ENCODE peak calls at places on chromosomes 7 and 10, in seven cellular contexts. One of them, this sample, is unnamed.

GRCh38 chr10:80157561-80157960 is 25.0 kb downstream of the PLAC9 start:
- DNase-seq in HCT116: no peak
- DNase-seq in GM12878: no peak
- DNase-seq in SK-N-SH: no peak
- DNase-seq in H1: no peak
- DNase-seq in K562: no peak
- DNase-seq in HepG2: no peak
- DNase-seq in this sample: no peak

GRCh38 chr10:132714906-132715790 is 70.8 kb downstream of the NKX6-2 start:
- DNase-seq in HCT116: no peak
- DNase-seq in GM12878: no peak
- DNase-seq in SK-N-SH: no peak
- DNase-seq in H1: no peak
- DNase-seq in K562: no peak
- DNase-seq in HepG2: no peak
- DNase-seq in this sample: no peak

GRCh38 chr10:46536171-46536570 is 20.3 kb downstream of the GPRIN2 start:
- DNase-seq in HCT116: no peak
- DNase-seq in GM12878: no peak
- DNase-seq in SK-N-SH: no peak
- DNase-seq in H1: no peak
- DNase-seq in K562: no peak
- DNase-seq in HepG2: no peak
- DNase-seq in this sample: no peak

GRCh38 chr7:94656925-94657731 is 1.2 kb upstream of the SGCE start:
- DNase-seq in HCT116: peak; percentile 16
- DNase-seq in GM12878: no peak
- DNase-seq in SK-N-SH: no peak
- DNase-seq in H1: peak; percentile 51
- DNase-seq in K562: no peak
- DNase-seq in HepG2: no peak
- DNase-seq in this sample: peak; percentile 66

GRCh38 chr10:6185039-6185716 is 17.6 kb upstream of the PFKFB3 start:
- DNase-seq in HCT116: no peak
- DNase-seq in GM12878: no peak
- DNase-seq in SK-N-SH: peak; percentile 5
- DNase-seq in H1: no peak
- DNase-seq in K562: no peak
- DNase-seq in HepG2: no peak
- DNase-seq in this sample: no peak

GRCh38 chr7:6529643-6530042 is 21.6 kb downstream of the GRID2IP start:
- DNase-seq in HCT116: no peak
- DNase-seq in GM12878: no peak
- DNase-seq in SK-N-SH: no peak
- DNase-seq in H1: no peak
- DNase-seq in K562: no peak
- DNase-seq in HepG2: peak; percentile 15
- DNase-seq in this sample: no peak

GRCh38 chr7:129144095-129144833 is at the start of gene TSPAN33:
- DNase-seq in HCT116: peak; percentile 42
- DNase-seq in GM12878: no peak
- DNase-seq in SK-N-SH: peak; percentile 99
- DNase-seq in H1: peak; percentile 88
- DNase-seq in K562: peak; percentile 91
- DNase-seq in HepG2: peak; percentile 66
- DNase-seq in this sample: peak; percentile 79

GRCh38 chr10:95661818-95662217 is 5.3 kb upstream of the ALDH18A1 start:
- DNase-seq in HCT116: no peak
- DNase-seq in GM12878: no peak
- DNase-seq in SK-N-SH: no peak
- DNase-seq in H1: no peak
- DNase-seq in K562: no peak
- DNase-seq in HepG2: peak; percentile 75
- DNase-seq in this sample: no peak

GRCh38 chr7:27254625-27255024 is 12.0 kb downstream of the EVX1 start:
- DNase-seq in HCT116: no peak
- DNase-seq in GM12878: no peak
- DNase-seq in SK-N-SH: peak; percentile 12
- DNase-seq in H1: no peak
- DNase-seq in K562: no peak
- DNase-seq in HepG2: no peak
- DNase-seq in this sample: no peak

GRCh38 chr10:88456730-88457129 is 126.4 kb downstream of the RNLS start:
- DNase-seq in HCT116: no peak
- DNase-seq in GM12878: no peak
- DNase-seq in SK-N-SH: no peak
- DNase-seq in H1: no peak
- DNase-seq in K562: no peak
- DNase-seq in HepG2: no peak
- DNase-seq in this sample: no peak

GRCh38 chr7:151503902-151504714 is 15.6 kb downstream of the RHEB start:
- DNase-seq in HCT116: no peak
- DNase-seq in GM12878: no peak
- DNase-seq in SK-N-SH: no peak
- DNase-seq in H1: no peak
- DNase-seq in K562: no peak
- DNase-seq in HepG2: peak; percentile 85
- DNase-seq in this sample: no peak

GRCh38 chr10:102395677-102396197 is at the start of gene NFKB2:
- DNase-seq in HCT116: no peak
- DNase-seq in GM12878: no peak
- DNase-seq in SK-N-SH: peak; percentile 42
- DNase-seq in H1: no peak
- DNase-seq in K562: no peak
- DNase-seq in HepG2: no peak
- DNase-seq in this sample: no peak

GRCh38 chr10:133214468-133215410 is 15.3 kb upstream of the UTF1 start:
- DNase-seq in HCT116: no peak
- DNase-seq in GM12878: no peak
- DNase-seq in SK-N-SH: no peak
- DNase-seq in H1: no peak
- DNase-seq in K562: peak; percentile 23
- DNase-seq in HepG2: no peak
- DNase-seq in this sample: no peak

GRCh38 chr7:30702200-30702599 is 19.9 kb upstream of the CRHR2 start:
- DNase-seq in HCT116: no peak
- DNase-seq in GM12878: no peak
- DNase-seq in SK-N-SH: no peak
- DNase-seq in H1: no peak
- DNase-seq in K562: no peak
- DNase-seq in HepG2: no peak
- DNase-seq in this sample: no peak

GRCh38 chr10:344582-345200 is 209.4 kb downstream of the ZMYND11 start:
- DNase-seq in HCT116: no peak
- DNase-seq in GM12878: no peak
- DNase-seq in SK-N-SH: no peak
- DNase-seq in H1: no peak
- DNase-seq in K562: no peak
- DNase-seq in HepG2: no peak
- DNase-seq in this sample: no peak

GRCh38 chr10:114282526-114282925 is 43.5 kb downstream of the VWA2 start:
- DNase-seq in HCT116: no peak
- DNase-seq in GM12878: no peak
- DNase-seq in SK-N-SH: no peak
- DNase-seq in H1: no peak
- DNase-seq in K562: no peak
- DNase-seq in HepG2: no peak
- DNase-seq in this sample: no peak

GRCh38 chr7:16034353-16034752 is 347.9 kb upstream of the MEOX2 start:
- DNase-seq in HCT116: no peak
- DNase-seq in GM12878: no peak
- DNase-seq in SK-N-SH: no peak
- DNase-seq in H1: no peak
- DNase-seq in K562: no peak
- DNase-seq in HepG2: no peak
- DNase-seq in this sample: no peak

GRCh38 chr7:123057926-123058325 is 62.4 kb upstream of the TAS2R16 start:
- DNase-seq in HCT116: no peak
- DNase-seq in GM12878: no peak
- DNase-seq in SK-N-SH: no peak
- DNase-seq in H1: no peak
- DNase-seq in K562: no peak
- DNase-seq in HepG2: no peak
- DNase-seq in this sample: no peak

GRCh38 chr7:69018200-69018599 is 580.1 kb upstream of the AUTS2 start:
- DNase-seq in HCT116: no peak
- DNase-seq in GM12878: no peak
- DNase-seq in SK-N-SH: no peak
- DNase-seq in H1: peak; percentile 66
- DNase-seq in K562: no peak
- DNase-seq in HepG2: no peak
- DNase-seq in this sample: no peak

GRCh38 chr7:6026011-6026819 is 5.0 kb upstream of the ANKRD61 start:
- DNase-seq in HCT116: no peak
- DNase-seq in GM12878: peak; percentile 23
- DNase-seq in SK-N-SH: peak; percentile 73
- DNase-seq in H1: peak; percentile 75
- DNase-seq in K562: peak; percentile 55
- DNase-seq in HepG2: peak; percentile 64
- DNase-seq in this sample: peak; percentile 52

DNA sequence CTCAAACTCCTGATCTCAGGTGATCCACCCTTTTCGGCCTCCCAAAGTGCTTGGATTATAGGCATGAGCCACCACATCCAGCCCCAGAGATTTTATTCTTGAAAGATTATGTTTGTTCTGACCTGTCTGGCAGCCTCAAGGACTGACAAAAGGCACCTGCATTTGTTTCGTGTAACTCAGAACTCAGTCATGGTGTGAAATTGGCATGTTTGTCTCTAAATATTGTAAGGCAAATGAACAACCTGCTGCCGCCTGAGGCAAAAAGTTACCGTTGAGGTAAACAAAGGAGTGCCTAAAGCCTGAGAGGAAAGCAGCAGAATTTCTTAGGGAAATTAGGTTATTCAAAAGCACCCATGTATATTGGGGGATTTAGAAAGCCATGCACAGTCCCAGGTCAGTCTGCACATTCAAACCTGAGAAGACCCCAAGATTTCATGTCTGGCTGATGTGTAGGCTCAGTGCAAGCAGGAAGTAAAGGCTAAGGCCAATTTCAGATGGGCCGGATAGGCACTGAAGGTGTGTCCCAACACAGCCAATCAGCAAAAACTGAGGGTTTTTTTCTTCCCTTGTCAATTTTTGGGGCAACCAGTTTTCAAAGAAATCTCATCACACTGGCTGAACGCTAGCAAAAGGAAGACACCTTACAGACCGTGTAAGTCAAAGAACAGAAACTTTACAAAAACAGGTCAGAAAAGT is 33.3 kb upstream of the HHEX start:
- DNase-seq in HCT116: no peak
- DNase-seq in GM12878: no peak
- DNase-seq in SK-N-SH: no peak
- DNase-seq in H1: no peak
- DNase-seq in K562: no peak
- DNase-seq in HepG2: no peak
- DNase-seq in this sample: no peak
- TF ChIP-seq JUND in HCT116: no peak
- TF ChIP-seq JUND in GM12878: no peak
- TF ChIP-seq JUND in SK-N-SH: no peak
- TF ChIP-seq JUND in H1: no peak
- TF ChIP-seq JUND in K562: no peak
- TF ChIP-seq JUND in HepG2: no peak
- TF ChIP-seq JUND in this sample: no peak

GRCh38 chr10:76717141-76717540 is 920.5 kb downstream of the KCNMA1 start:
- DNase-seq in HCT116: no peak
- DNase-seq in GM12878: no peak
- DNase-seq in SK-N-SH: no peak
- DNase-seq in H1: no peak
- DNase-seq in K562: no peak
- DNase-seq in HepG2: no peak
- DNase-seq in this sample: no peak
- TF ChIP-seq JUND in HCT116: no peak
- TF ChIP-seq JUND in GM12878: no peak
- TF ChIP-seq JUND in SK-N-SH: no peak
- TF ChIP-seq JUND in H1: no peak
- TF ChIP-seq JUND in K562: no peak
- TF ChIP-seq JUND in HepG2: no peak
- TF ChIP-seq JUND in this sample: no peak

GRCh38 chr10:124842721-124843120 is 41.1 kb downstream of the ABRAXAS2 start:
- DNase-seq in HCT116: no peak
- DNase-seq in GM12878: no peak
- DNase-seq in SK-N-SH: no peak
- DNase-seq in H1: no peak
- DNase-seq in K562: no peak
- DNase-seq in HepG2: no peak
- DNase-seq in this sample: no peak

GRCh38 chr10:124837687-124838086 is 36.1 kb downstream of the ABRAXAS2 start:
- DNase-seq in HCT116: no peak
- DNase-seq in GM12878: no peak
- DNase-seq in SK-N-SH: peak; percentile 34
- DNase-seq in H1: no peak
- DNase-seq in K562: no peak
- DNase-seq in HepG2: no peak
- DNase-seq in this sample: no peak
- TF ChIP-seq JUND in HCT116: no peak
- TF ChIP-seq JUND in GM12878: no peak
- TF ChIP-seq JUND in SK-N-SH: no peak
- TF ChIP-seq JUND in H1: no peak
- TF ChIP-seq JUND in K562: no peak
- TF ChIP-seq JUND in HepG2: no peak
- TF ChIP-seq JUND in this sample: no peak

GRCh38 chr7:81846398-81846797 is 76.6 kb upstream of the HGF start:
- DNase-seq in HCT116: no peak
- DNase-seq in GM12878: peak; percentile 57
- DNase-seq in SK-N-SH: no peak
- DNase-seq in H1: no peak
- DNase-seq in K562: no peak
- DNase-seq in HepG2: no peak
- DNase-seq in this sample: no peak
- TF ChIP-seq JUND in HCT116: no peak
- TF ChIP-seq JUND in GM12878: no peak
- TF ChIP-seq JUND in SK-N-SH: no peak
- TF ChIP-seq JUND in H1: no peak
- TF ChIP-seq JUND in K562: no peak
- TF ChIP-seq JUND in HepG2: no peak
- TF ChIP-seq JUND in this sample: no peak

GRCh38 chr10:78436706-78437406 is 403.2 kb downstream of the RPS24 start:
- DNase-seq in HCT116: no peak
- DNase-seq in GM12878: no peak
- DNase-seq in SK-N-SH: no peak
- DNase-seq in H1: no peak
- DNase-seq in K562: no peak
- DNase-seq in HepG2: no peak
- DNase-seq in this sample: no peak
- TF ChIP-seq JUND in HCT116: no peak
- TF ChIP-seq JUND in GM12878: no peak
- TF ChIP-seq JUND in SK-N-SH: no peak
- TF ChIP-seq JUND in H1: no peak
- TF ChIP-seq JUND in K562: no peak
- TF ChIP-seq JUND in HepG2: no peak
- TF ChIP-seq JUND in this sample: no peak